ENCODE peak calls at places on chromosome 2, in six cellular contexts. M, E, B, L, N and Z are unnamed samples.

GRCh38 chr2:42754021-42754775 is 9.7 kb downstream of the OXER1 start:
- DNase-seq in L (no peak), E (no peak), M (peak; percentile 28), B (no peak), N (no peak), Z (no peak)

GRCh38 chr2:24104110-24104650 is 19.0 kb downstream of the PFN4 start:
- DNase-seq in E (no peak), B (no peak), M (no peak), N (no peak), L (no peak), Z (no peak)

GRCh38 chr2:185463481-185463880 is 275.1 kb upstream of the FSIP2 start:
- DNase-seq in N (no peak), E (no peak), L (no peak), M (no peak), B (no peak), Z (no peak)

GRCh38 chr2:112996635-112997034 is 8.6 kb upstream of the IL36A start:
- DNase-seq in M (no peak), B (no peak), N (no peak), L (no peak), E (no peak), Z (no peak)

GRCh38 chr2:224520064-224520463 is 65.1 kb downstream of the CUL3 start:
- DNase-seq in E (no peak), B (no peak), L (no peak), M (peak; percentile 92), N (peak; percentile 91), Z (no peak)

GRCh38 chr2:8440029-8440778 is 241.7 kb upstream of the ID2 start:
- DNase-seq in E (no peak), N (no peak), L (no peak), B (no peak), M (no peak), Z (no peak)

GRCh38 chr2:8636041-8636491 is 45.8 kb upstream of the ID2 start:
- DNase-seq in E (no peak), B (peak; percentile 51), M (peak; percentile 36), N (no peak), L (no peak), Z (no peak)

GRCh38 chr2:133194068-133194655 is 374.1 kb downstream of the NCKAP5 start:
- DNase-seq in M (peak; percentile 41), E (no peak), B (no peak), N (peak; percentile 54), L (no peak), Z (no peak)

GRCh38 chr2:40820319-40820718 is 368.4 kb upstream of the SLC8A1 start:
- DNase-seq in E (no peak), M (peak; percentile 1), L (no peak), N (peak; percentile 11), B (no peak), Z (no peak)

GRCh38 chr2:119784876-119785275 is 25.2 kb downstream of the PTPN4 start:
- DNase-seq in N (no peak), E (no peak), L (no peak), B (no peak), M (no peak), Z (no peak)

GRCh38 chr2:74364533-74365505 is 15.3 kb downstream of the DCTN1 start:
- DNase-seq in L (no peak), E (no peak), N (no peak), M (no peak), B (no peak), Z (no peak)

GRCh38 chr2:49105506-49105905 is 48.8 kb downstream of the FSHR start:
- DNase-seq in M (no peak), N (no peak), B (no peak), E (no peak), L (no peak), Z (no peak)

GRCh38 chr2:156852681-156853080 is 404.8 kb upstream of the GALNT5 start:
- DNase-seq in L (no peak), B (no peak), N (no peak), E (no peak), M (no peak), Z (no peak)

GRCh38 chr2:197294260-197294659 is 16.3 kb downstream of the ANKRD44 start:
- DNase-seq in N (no peak), M (no peak), B (no peak), E (no peak), L (no peak), Z (no peak)

GRCh38 chr2:56448999-56449431 is 265.2 kb downstream of the CCDC85A start:
- DNase-seq in M (no peak), L (peak; percentile 80), B (peak; percentile 21), E (no peak), N (no peak), Z (no peak)

GRCh38 chr2:113707106-113707505 is 49.3 kb downstream of the SLC35F5 start:
- DNase-seq in L (no peak), E (no peak), N (peak; percentile 49), M (peak; percentile 42), B (no peak), Z (no peak)

GRCh38 chr2:190854726-190855125 is 25.9 kb upstream of the GLS start:
- DNase-seq in N (no peak), B (no peak), L (no peak), E (no peak), M (no peak), Z (no peak)

GRCh38 chr2:108184421-108184820 is 55.3 kb upstream of the SULT1C3 start:
- DNase-seq in N (peak; percentile 9), E (peak; percentile 4), M (peak; percentile 13), L (no peak), B (peak; percentile 42), Z (no peak)

GRCh38 chr2:47093626-47094025 is 61.5 kb downstream of the STPG4 start:
- DNase-seq in L (no peak), N (no peak), E (no peak), B (no peak), M (no peak), Z (no peak)

GRCh38 chr2:218806346-218806978 is 24.5 kb downstream of the CYP27A1 start:
- DNase-seq in E (no peak), B (no peak), L (peak; percentile 34), N (peak; percentile 99), M (peak; percentile 96), Z (no peak)

GRCh38 chr2:165871025-165871424 is 77.0 kb upstream of the GALNT3 start:
- DNase-seq in M (no peak), N (no peak), B (no peak), E (no peak), L (peak; percentile 24), Z (no peak)

GRCh38 chr2:166539340-166540162 is 45.5 kb upstream of the SCN7A start:
- DNase-seq in N (peak; percentile 90), B (peak; percentile 72), M (peak; percentile 84), L (peak; percentile 26), E (peak; percentile 51), Z (peak; percentile 59)

GRCh38 chr2:3248754-3249476 is 128.7 kb downstream of the EIPR1 start:
- DNase-seq in E (no peak), L (no peak), M (no peak), B (no peak), N (no peak), Z (no peak)

DNA sequence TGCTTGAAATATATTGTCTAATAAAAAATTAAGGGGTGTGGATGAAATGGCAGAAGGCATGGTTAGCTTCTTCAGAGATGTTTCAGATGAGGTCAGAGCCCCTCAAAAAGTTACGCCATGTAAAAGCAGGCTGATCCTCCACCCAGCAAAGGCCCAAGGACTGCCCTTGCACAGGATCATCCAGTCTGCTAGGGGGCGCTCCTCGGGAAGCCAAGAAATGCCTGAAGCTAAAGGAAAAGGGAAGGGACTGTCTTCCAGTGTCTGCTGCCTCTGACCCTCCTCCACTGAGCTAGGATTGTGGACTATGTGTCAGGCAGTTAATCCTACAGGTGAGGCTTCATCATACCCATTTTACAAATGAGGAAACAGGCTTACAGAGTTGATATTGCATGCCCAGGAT is 33.8 kb upstream of the TEX51 start:
- DNase-seq in E (peak; percentile 3), N (no peak), L (no peak), B (no peak), M (no peak), Z (peak; percentile 76)
- TF ChIP-seq CTCF in E (peak; percentile 65), N (no peak), L (no peak), B (peak; percentile 18), M (no peak), Z (peak; percentile 53)

DNA sequence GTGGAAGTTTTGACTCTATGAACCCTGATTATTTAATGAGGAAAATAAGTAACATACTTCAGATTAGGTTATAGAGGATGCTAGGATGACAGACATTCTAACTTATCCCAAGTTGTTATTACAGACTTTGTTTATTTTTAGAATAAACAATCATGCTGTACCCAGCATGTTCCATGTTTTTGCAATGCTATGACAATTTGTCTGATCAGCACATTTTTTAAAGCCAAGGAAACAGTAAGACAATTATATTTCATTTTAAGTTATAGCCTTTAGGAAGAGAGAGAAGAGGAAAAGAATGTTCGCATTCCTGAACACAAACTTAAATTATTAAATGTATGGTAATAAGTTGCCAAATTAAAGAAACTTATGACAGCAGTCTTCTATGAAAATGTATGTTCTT is 119.8 kb downstream of the KYNU start:
- DNase-seq in E (no peak), B (no peak), M (no peak), N (peak; percentile 54), L (no peak), Z (no peak)
- H3K4me3 ChIP-seq in E (no peak overlapping the region), B (no peak overlapping the region), M (no peak overlapping the region), N (no peak overlapping the region), L (no peak overlapping the region), Z (no peak overlapping the region)

GRCh38 chr2:109185338-109185737 is 56.3 kb downstream of the SH3RF3 start:
- DNase-seq in N (peak; percentile 74), B (no peak), E (no peak), M (peak; percentile 95), L (no peak), Z (peak; percentile 53)
- H3K9ac ChIP-seq in N (peak overlapping the region; percentile 51), B (no peak overlapping the region), E (no peak overlapping the region), M (peak overlapping the region; percentile 38), L (no peak overlapping the region), Z (no peak overlapping the region)

DNA sequence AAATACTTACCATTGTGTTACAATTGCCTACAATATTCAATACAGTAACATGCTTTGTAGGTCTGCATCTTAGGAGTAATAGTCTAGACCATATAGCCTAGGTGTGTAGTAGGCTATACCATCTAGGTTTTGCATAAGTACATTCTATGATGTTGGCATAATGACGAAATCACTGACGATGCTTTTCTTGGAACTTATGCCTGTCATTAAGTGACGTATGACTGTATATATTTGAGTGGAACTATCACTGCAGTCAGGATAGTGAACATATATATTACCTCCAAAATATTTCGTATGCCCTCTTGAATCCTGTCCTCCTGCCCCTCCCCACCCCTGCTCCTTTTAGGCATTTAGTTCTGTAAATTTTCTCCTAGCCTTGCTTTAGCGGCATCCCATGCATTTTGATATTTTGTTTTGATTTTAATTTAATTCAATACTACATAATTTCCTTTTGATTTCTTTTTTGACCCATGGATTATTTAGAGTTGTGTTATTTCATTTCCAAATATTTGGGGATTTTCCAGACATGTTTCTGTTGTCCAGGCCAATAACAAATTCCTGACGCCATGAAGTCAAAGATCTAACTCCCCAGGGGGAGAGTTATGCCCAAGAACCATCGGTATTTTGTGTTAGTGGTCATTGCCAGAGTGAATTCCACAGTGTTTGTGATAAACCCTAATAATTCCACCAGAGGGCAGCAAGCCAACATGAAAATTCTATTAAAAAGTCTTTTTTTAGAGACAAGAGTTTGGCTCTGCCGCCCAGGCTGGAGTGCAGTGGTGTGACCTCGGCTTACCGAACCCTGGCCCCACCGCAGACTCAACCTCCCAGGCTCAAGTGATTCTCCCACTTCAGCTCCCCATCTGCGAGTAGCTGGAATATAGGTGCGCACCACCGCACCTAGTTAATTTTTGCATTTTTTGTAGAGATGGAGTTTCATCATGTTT is 24.2 kb upstream of the CASP8 start:
- DNase-seq in E (no peak), B (peak; percentile 77), N (peak; percentile 88), L (peak; percentile 59), M (peak; percentile 78), Z (peak; percentile 80)
- TF ChIP-seq CTCF in E (peak; percentile 48), B (peak; percentile 71), N (peak; percentile 57), L (peak; percentile 48), M (peak; percentile 75), Z (peak; percentile 84)